ENCODE peak calls at places on chromosome 9, in four cellular contexts. X, R, O and G are unnamed samples.

GRCh38 chr9:135618866-135619598 is 20.3 kb downstream of the GLT6D1 start:
- DNase-seq in X (no peak), R (no peak), O (no peak), G (no peak)

GRCh38 chr9:85524531-85524930 is 217.2 kb downstream of the AGTPBP1 start:
- DNase-seq in X (no peak), R (no peak), O (no peak), G (no peak)

GRCh38 chr9:91746904-91747303 is 203.1 kb downstream of the ROR2 start:
- DNase-seq in X (no peak), R (no peak), O (no peak), G (no peak)

GRCh38 chr9:86821011-86821845 is 126.1 kb downstream of the GAS1 start:
- DNase-seq in X (no peak), R (no peak), O (no peak), G (no peak)

GRCh38 chr9:77384406-77384805 is 207.1 kb downstream of the VPS13A start:
- DNase-seq in X (no peak), R (no peak), O (no peak), G (no peak)

GRCh38 chr9:94142353-94142752 is 58.1 kb downstream of the PTPDC1 start:
- DNase-seq in X (no peak), R (no peak), O (no peak), G (no peak)

GRCh38 chr9:37408933-37409710 is 13.4 kb upstream of the GRHPR start:
- DNase-seq in X (no peak), R (no peak), O (no peak), G (no peak)

GRCh38 chr9:13535141-13535540 is 255.6 kb upstream of the MPDZ start:
- DNase-seq in X (no peak), R (no peak), O (no peak), G (no peak)

GRCh38 chr9:129962889-129963703 is 79.9 kb downstream of the FNBP1 start:
- DNase-seq in X (peak; percentile 71), R (no peak), O (no peak), G (peak; percentile 66)

GRCh38 chr9:73714294-73714693 is 562.6 kb downstream of the ANXA1 start:
- DNase-seq in X (no peak), R (no peak), O (no peak), G (no peak)

GRCh38 chr9:110031511-110032173 is 176.3 kb downstream of the C9orf152 start:
- DNase-seq in X (no peak), R (no peak), O (no peak), G (no peak)

GRCh38 chr9:35313911-35314310 is 152.1 kb downstream of the UNC13B start:
- DNase-seq in X (no peak), R (no peak), O (no peak), G (no peak)

GRCh38 chr9:106682420-106682819 is 180.5 kb upstream of the ZNF462 start:
- DNase-seq in X (no peak), R (no peak), O (no peak), G (no peak)

GRCh38 chr9:136105398-136106135 is 10.5 kb upstream of the NACC2 start:
- DNase-seq in X (no peak), R (no peak), O (peak; percentile 82), G (no peak)

GRCh38 chr9:129687391-129687790 is 21.9 kb downstream of the PRRX2 start:
- DNase-seq in X (no peak), R (no peak), O (no peak), G (no peak)

GRCh38 chr9:135737840-135738521 is 36.0 kb downstream of the KCNT1 start:
- DNase-seq in X (no peak), R (no peak), O (no peak), G (no peak)

GRCh38 chr9:5838884-5839571 is 6.1 kb upstream of the ERMP1 start:
- DNase-seq in X (peak; percentile 73), R (no peak), O (no peak), G (no peak)

GRCh38 chr9:21465859-21466518 is 16.1 kb downstream of the IFNE start:
- DNase-seq in X (no peak), R (no peak), O (no peak), G (no peak)

GRCh38 chr9:29750062-29750461 is 2176.8 kb upstream of the C9orf72 start:
- DNase-seq in X (no peak), R (no peak), O (no peak), G (no peak)

GRCh38 chr9:128892223-128892892 is 10.4 kb downstream of the LRRC8A start:
- DNase-seq in X (peak; percentile 52), R (peak; percentile 93), O (peak; percentile 87), G (peak; percentile 10)

GRCh38 chr9:15268317-15268716 is 38.7 kb downstream of the TTC39B start:
- DNase-seq in X (no peak), R (no peak), O (no peak), G (no peak)

GRCh38 chr9:37908698-37909186 is 4.8 kb upstream of the SLC25A51 start:
- DNase-seq in X (no peak), R (no peak), O (no peak), G (no peak)

GRCh38 chr9:23220957-23221356 is 605.1 kb downstream of the ELAVL2 start:
- DNase-seq in X (no peak), R (no peak), O (no peak), G (no peak)

GRCh38 chr9:33913541-33913940 is 96.6 kb downstream of the UBE2R2 start:
- DNase-seq in X (no peak), R (no peak), O (no peak), G (no peak)

GRCh38 chr9:20754556-20754955 is 70.5 kb downstream of the FOCAD start:
- DNase-seq in X (no peak), R (no peak), O (no peak), G (no peak)

DNA sequence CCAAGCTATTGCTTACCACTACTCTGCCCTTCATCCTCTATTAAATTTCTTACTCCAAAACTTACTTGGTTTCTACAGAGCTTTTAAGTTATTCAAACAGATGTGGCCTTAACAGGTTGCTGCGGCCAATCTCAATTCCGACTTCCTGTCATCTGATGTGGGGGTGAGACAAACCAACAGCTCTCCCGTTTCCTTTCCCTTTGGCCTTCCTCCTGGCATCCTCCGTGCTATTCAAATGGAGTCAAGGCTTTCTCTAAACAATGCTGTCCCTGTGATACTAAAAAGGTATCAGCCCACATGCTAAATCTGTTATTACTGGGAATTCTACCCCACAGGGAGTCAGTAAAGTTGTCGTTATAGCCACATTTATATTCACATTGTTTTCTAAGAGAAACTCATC is 11.8 kb downstream of the RBM18 start:
- DNase-seq in X (no peak), R (no peak), O (no peak), G (no peak)
- H3K4me1 ChIP-seq in X (peaks cover 7% of the 10 kb centered on the region), R (peaks cover 1% of the 10 kb centered on the region), O (peaks cover 38% of the 10 kb centered on the region), G (no peaks in the 10 kb centered on the region)

GRCh38 chr9:131591845-131592208 is 46.5 kb downstream of the PRRT1B start:
- DNase-seq in X (peak; percentile 36), R (no peak), O (no peak), G (no peak)

GRCh38 chr9:131593936-131594665 is 48.8 kb downstream of the PRRT1B start:
- DNase-seq in X (no peak), R (no peak), O (no peak), G (no peak)

GRCh38 chr9:131590907-131591844 is 45.9 kb downstream of the PRRT1B start:
- DNase-seq in X (peak; percentile 92), R (peak; percentile 82), O (peak; percentile 86), G (peak; percentile 66)

GRCh38 chr9:131594906-131595675 is 49.8 kb downstream of the PRRT1B start:
- DNase-seq in X (peak; percentile 39), R (no peak), O (no peak), G (no peak)

DNA sequence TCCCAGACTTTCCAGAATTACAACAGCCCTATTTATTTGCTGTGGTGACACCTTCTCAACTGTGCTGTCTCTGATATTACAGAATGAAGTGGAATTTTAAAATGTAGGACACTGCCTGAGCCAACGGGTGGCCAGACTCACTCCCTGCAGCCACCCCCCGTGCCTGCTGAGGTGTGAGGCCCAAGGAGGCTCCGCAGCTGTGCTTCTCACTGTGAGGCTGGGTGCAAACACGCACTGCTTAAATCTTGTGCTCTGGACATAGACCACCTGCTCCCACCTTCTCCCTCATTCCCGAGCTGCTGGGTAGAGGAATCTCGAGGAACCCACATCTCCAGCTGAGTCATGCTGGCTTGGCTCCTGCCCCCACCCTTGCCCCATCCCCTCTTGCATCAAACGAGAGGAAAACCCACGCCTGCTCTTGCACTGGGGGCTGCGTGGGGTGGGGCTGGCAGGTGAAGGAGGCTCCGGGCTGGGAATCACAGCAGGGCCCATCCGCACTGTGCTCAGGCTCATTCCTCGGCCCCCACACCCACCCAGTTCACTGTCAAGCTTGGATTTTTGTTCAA is 48.0 kb downstream of the PRRT1B start:
- DNase-seq in X (no peak), R (no peak), O (no peak), G (no peak)
- H3K4me1 ChIP-seq in X (no peaks in the 10 kb centered on the region), R (no peaks in the 10 kb centered on the region), O (no peaks in the 10 kb centered on the region), G (peaks cover 16% of the 10 kb centered on the region)

DNA sequence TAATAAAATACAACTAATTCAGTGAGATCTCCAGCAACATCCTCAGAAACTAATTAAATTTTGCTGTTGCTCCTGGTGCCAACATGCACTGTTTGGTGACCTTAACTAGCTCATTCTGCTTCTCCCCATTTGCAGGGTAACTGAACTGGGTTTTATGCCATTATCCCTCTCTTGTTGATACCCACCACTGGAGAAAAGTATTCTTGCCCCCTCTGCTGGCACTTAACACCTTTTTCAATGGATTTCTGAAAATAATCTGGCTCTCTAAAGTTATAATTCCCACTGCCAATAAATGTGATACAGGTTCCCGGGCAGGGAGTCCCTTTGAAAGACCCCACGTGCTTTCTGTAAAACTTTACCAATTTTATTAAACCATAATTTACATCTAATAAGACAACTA is 394.3 kb downstream of the OSTF1 start:
- DNase-seq in X (no peak), R (no peak), O (no peak), G (no peak)
- H3K4me1 ChIP-seq in X (no peaks in the 10 kb centered on the region), R (no peaks in the 10 kb centered on the region), O (no peaks in the 10 kb centered on the region), G (no peaks in the 10 kb centered on the region)

GRCh38 chr9:124259273-124260078 is 1.7 kb downstream of the NEK6 start:
- DNase-seq in X (no peak), R (peak; percentile 84), O (peak; percentile 68), G (no peak)
- H3K4me1 ChIP-seq in X (peaks cover 4% of the 10 kb centered on the region), R (peaks cover 21% of the 10 kb centered on the region), O (peaks cover 51% of the 10 kb centered on the region), G (peaks cover 21% of the 10 kb centered on the region)

DNA sequence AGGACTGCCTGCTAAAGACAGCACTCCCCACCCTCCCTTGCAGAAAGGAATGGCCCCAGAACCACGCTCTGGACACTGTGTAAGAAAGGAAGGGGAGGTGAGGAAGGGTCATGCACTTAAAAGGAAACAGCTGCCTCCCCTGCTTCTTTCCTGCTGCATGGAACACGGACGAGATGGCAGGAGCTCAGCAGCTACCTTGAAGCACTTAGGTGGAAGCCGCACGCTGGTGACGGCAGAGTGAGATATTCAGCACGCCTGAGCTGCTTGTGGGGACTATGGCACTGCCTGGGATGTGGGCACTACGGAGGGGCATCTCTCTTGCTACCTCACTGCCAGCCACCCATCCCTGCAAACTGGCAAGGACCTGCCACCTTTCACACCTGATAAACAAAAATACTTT is 101.5 kb downstream of the VAV2 start:
- DNase-seq in X (no peak), R (no peak), O (no peak), G (no peak)
- H3K4me1 ChIP-seq in X (no peaks in the 10 kb centered on the region), R (peaks cover 1% of the 10 kb centered on the region), O (peaks cover 11% of the 10 kb centered on the region), G (no peaks in the 10 kb centered on the region)

GRCh38 chr9:123356851-123357747 is 1.1 kb downstream of the CRB2 start:
- DNase-seq in X (peak; percentile 62), R (no peak), O (no peak), G (no peak)

GRCh38 chr9:123359106-123359505 is 3.1 kb downstream of the CRB2 start:
- DNase-seq in X (no peak), R (no peak), O (no peak), G (no peak)

GRCh38 chr9:123357748-123358059 is 1.7 kb downstream of the CRB2 start:
- DNase-seq in X (no peak), R (no peak), O (no peak), G (no peak)

GRCh38 chr9:123359546-123359945 is 3.5 kb downstream of the CRB2 start:
- DNase-seq in X (no peak), R (no peak), O (no peak), G (peak; percentile 10)

GRCh38 chr9:123358181-123358894 is 2.3 kb downstream of the CRB2 start:
- DNase-seq in X (peak; percentile 58), R (no peak), O (no peak), G (no peak)
- H3K4me1 ChIP-seq in X (peaks cover 33% of the 10 kb centered on the region), R (peaks cover 2% of the 10 kb centered on the region), O (peaks cover 10% of the 10 kb centered on the region), G (peaks cover 17% of the 10 kb centered on the region)